ENCODE peak calls at places on chromosomes 13 and 19, in four cellular contexts. Q is cardiac muscle cell; B is CD8-positive, alpha-beta T cell; Z is tibial artery. N is an unnamed sample.

GRCh38 chr13:113652404-113653263 is 5.4 kb downstream of the ATP4B start:
- DNase-seq in Z (peak; percentile 11), Q (no peak), B (peak; percentile 4), N (no peak)

GRCh38 chr19:3360494-3361383 is 5.6 kb upstream of the NFIC start:
- DNase-seq in Z (peak; percentile 78), B (peak; percentile 72), Q (peak; percentile 56), N (no peak)

GRCh38 chr19:3094638-3095374 is 644 bp downstream of the GNA11 start:
- DNase-seq in Q (peak; percentile 49), Z (no peak), B (peak; percentile 43), N (no peak)

GRCh38 chr19:56864443-56865125 is 24.1 kb upstream of the PEG3 start:
- DNase-seq in B (no peak), Z (no peak), Q (no peak), N (no peak)

GRCh38 chr13:78802912-78803311 is 144.0 kb upstream of the OBI1 start:
- DNase-seq in Z (no peak), B (no peak), Q (no peak), N (no peak)

GRCh38 chr13:40341086-40341471 is 325.4 kb downstream of the FOXO1 start:
- DNase-seq in Q (no peak), B (no peak), Z (no peak), N (no peak)

GRCh38 chr19:15200575-15201364 is at the start of gene NOTCH3:
- DNase-seq in Z (no peak), B (no peak), Q (peak; percentile 83), N (no peak)

GRCh38 chr13:99220199-99220931 is 19.7 kb downstream of the UBAC2 start:
- DNase-seq in Q (no peak), B (no peak), Z (no peak), N (no peak)

GRCh38 chr19:12952488-12953455 is 4.3 kb downstream of the GADD45GIP1 start:
- DNase-seq in Z (no peak), Q (no peak), B (no peak), N (no peak)

GRCh38 chr13:57832187-57832586 is 200.6 kb downstream of the PCDH17 start:
- DNase-seq in Q (no peak), Z (no peak), B (no peak), N (no peak)

GRCh38 chr19:1183543-1184172 is 9.6 kb upstream of the SBNO2 start:
- DNase-seq in B (no peak), Q (no peak), Z (no peak), N (peak; percentile 91)

GRCh38 chr13:36533806-36534205 is 101.5 kb downstream of the CCNA1 start:
- DNase-seq in Q (no peak), Z (no peak), B (no peak), N (peak; percentile 35)

GRCh38 chr19:797528-798414 is 519 bp downstream of the PTBP1 start:
- DNase-seq in Z (peak; percentile 80), B (peak; percentile 84), Q (peak; percentile 90), N (peak; percentile 89)

GRCh38 chr19:10864538-10864899 is 6.8 kb upstream of the CARM1 start:
- DNase-seq in Q (peak; percentile 85), B (peak; percentile 82), Z (peak; percentile 83), N (peak; percentile 92)

GRCh38 chr19:41882568-41883462 is at the start of gene ARHGEF1:
- DNase-seq in B (peak; percentile 69), Z (peak; percentile 35), Q (peak; percentile 38), N (peak; percentile 65)

GRCh38 chr13:71621152-71622124 is 245.6 kb downstream of the DACH1 start:
- DNase-seq in B (no peak), Z (no peak), Q (peak; percentile 30), N (no peak)

GRCh38 chr13:21670883-21671792 is at the start of gene FGF9:
- DNase-seq in Z (peak; percentile 47), Q (peak; percentile 92), B (peak; percentile 77), N (peak; percentile 71)

GRCh38 chr13:100254002-100254401 is 165.1 kb downstream of the PCCA start:
- DNase-seq in Q (no peak), B (no peak), Z (no peak), N (no peak)

GRCh38 chr19:36051236-36051635 is 2.8 kb downstream of the THAP8 start:
- DNase-seq in B (no peak), Z (no peak), Q (peak; percentile 50), N (no peak)
- TF ChIP-seq CTCF in B (no peak), Z (no peak), Q (peak; percentile 31), N (no peak)

GRCh38 chr19:19487077-19488040 is 28.0 kb downstream of the TSSK6 start:
- DNase-seq in Z (no peak), Q (no peak), B (no peak), N (no peak)
- H3K27ac ChIP-seq in Z (peak overlapping the region; percentile 86), Q (peak overlapping the region; percentile 91), B (peak overlapping the region; percentile 76), N (peak overlapping the region; percentile 90)

DNA sequence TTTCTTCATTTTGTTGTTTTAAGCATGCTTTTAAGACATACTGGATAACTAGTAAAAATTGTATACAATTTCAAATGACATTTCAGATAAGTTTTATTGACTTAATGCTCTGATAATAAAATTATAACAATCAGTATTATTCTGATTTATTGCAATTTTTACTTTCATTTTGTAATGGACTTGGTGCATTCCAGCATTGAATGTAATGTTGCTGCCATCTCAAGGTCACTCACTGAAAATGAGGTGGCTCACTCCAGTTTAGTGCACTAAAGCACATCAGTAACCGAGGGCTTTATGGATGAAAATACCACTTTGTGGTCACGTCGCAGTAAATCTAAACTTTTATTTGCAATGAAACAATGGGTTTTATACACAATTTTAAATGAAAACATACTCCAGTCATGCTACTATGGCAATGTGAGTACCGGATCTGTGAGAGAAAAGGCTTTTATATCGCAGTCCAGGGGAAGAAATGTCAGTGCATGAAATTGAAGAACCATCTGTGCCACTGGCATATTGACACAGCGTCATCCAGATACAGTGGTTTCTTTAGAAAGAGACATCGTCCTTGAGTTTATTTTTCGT is 20.7 kb upstream of the ZNF507 start:
- DNase-seq in B (no peak), Z (no peak), Q (no peak), N (no peak)
- TF ChIP-seq CTCF in B (no peak), Z (no peak), Q (peak; percentile 31), N (peak; percentile 4)

GRCh38 chr19:8208119-8208709 is 956 bp upstream of the CERS4 start:
- DNase-seq in B (no peak), Q (no peak), Z (no peak), N (no peak)
- H3K27ac ChIP-seq in B (no peak overlapping the region), Q (no peak overlapping the region), Z (peak overlapping the region; percentile 32), N (peak overlapping the region; percentile 73)

GRCh38 chr19:17538684-17539287 is 16.7 kb upstream of the COLGALT1 start:
- DNase-seq in B (no peak), Q (no peak), Z (no peak), N (no peak)

GRCh38 chr19:17540174-17540573 is 15.3 kb upstream of the COLGALT1 start:
- DNase-seq in B (no peak), Z (no peak), Q (no peak), N (no peak)

GRCh38 chr19:17542042-17542441 is 13.4 kb upstream of the COLGALT1 start:
- DNase-seq in B (no peak), Q (no peak), Z (no peak), N (no peak)

GRCh38 chr19:17541184-17541759 is 14.2 kb upstream of the COLGALT1 start:
- DNase-seq in B (no peak), Q (no peak), Z (no peak), N (no peak)

DNA sequence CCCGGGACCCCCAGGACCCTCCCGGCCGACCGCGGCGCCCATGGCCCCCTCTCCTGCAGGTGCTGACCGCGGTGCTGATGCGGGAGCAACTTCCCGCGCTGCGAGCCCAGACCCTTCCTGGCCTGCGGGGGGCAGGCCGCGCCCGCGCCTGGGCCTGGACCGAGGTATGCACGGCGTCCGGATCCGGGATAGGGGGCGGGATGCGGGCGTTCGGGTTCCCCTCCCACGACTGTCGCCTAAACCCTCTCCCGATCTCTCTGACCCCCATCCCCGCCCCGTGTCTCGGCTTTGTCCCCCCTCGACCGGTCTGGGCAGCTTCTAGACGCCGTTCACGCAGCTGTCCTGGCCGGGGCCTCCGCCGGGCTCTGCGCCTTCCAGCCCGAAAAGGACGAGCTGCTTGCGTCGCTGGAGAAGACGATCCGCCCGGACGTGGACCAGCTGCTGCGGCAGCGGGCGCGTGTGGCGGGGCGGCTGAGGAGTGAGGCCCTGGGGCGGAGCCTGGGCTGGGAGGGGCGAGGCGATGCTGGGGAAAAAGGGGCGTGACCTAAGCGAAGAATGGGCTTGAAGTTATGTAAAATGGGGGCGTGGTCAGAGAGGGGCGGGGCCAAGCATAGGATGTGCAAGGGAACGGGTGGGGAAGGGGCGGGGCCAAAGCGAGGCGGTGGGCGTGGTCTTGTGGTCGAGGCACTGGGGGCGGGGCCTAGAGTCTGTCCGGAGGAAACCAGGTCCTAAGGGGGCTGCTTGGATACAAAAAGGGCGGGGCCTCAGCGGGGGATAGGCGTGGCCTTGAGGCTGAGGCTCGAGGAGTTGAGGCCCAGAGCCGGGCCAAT is 15.9 kb upstream of the COLGALT1 start:
- DNase-seq in Z (peak; percentile 94), Q (peak; percentile 87), B (peak; percentile 99), N (peak; percentile 98)
- TF ChIP-seq CTCF in Z (no peak), Q (peak; percentile 49), B (no peak), N (peak; percentile 72)

GRCh38 chr13:110536006-110536693 is 25.4 kb downstream of the RAB20 start:
- DNase-seq in B (no peak), Z (peak; percentile 66), Q (no peak), N (no peak)
- H3K27ac ChIP-seq in B (no peak overlapping the region), Z (peak overlapping the region; percentile 0), Q (no peak overlapping the region), N (no peak overlapping the region)

GRCh38 chr13:112104873-112105234 is 37.9 kb downstream of the SOX1 start:
- DNase-seq in Z (no peak), B (no peak), Q (no peak), N (no peak)

GRCh38 chr13:112103971-112104872 is 37.3 kb downstream of the SOX1 start:
- DNase-seq in Z (no peak), B (no peak), Q (peak; percentile 29), N (no peak)

GRCh38 chr13:112101360-112101930 is 34.5 kb downstream of the SOX1 start:
- DNase-seq in Q (no peak), Z (no peak), B (no peak), N (no peak)

GRCh38 chr13:112103260-112103843 is 36.4 kb downstream of the SOX1 start:
- DNase-seq in Q (no peak), Z (no peak), B (no peak), N (no peak)

GRCh38 chr13:112102243-112102642 is 35.3 kb downstream of the SOX1 start:
- DNase-seq in B (no peak), Z (no peak), Q (peak; percentile 57), N (peak; percentile 42)
- TF ChIP-seq CTCF in B (no peak), Z (no peak), Q (no peak), N (no peak)

GRCh38 chr13:112137144-112137543 is 70.2 kb downstream of the SOX1 start:
- DNase-seq in B (no peak), Q (no peak), Z (no peak), N (no peak)
- H3K27ac ChIP-seq in B (no peak overlapping the region), Q (no peak overlapping the region), Z (no peak overlapping the region), N (no peak overlapping the region)

DNA sequence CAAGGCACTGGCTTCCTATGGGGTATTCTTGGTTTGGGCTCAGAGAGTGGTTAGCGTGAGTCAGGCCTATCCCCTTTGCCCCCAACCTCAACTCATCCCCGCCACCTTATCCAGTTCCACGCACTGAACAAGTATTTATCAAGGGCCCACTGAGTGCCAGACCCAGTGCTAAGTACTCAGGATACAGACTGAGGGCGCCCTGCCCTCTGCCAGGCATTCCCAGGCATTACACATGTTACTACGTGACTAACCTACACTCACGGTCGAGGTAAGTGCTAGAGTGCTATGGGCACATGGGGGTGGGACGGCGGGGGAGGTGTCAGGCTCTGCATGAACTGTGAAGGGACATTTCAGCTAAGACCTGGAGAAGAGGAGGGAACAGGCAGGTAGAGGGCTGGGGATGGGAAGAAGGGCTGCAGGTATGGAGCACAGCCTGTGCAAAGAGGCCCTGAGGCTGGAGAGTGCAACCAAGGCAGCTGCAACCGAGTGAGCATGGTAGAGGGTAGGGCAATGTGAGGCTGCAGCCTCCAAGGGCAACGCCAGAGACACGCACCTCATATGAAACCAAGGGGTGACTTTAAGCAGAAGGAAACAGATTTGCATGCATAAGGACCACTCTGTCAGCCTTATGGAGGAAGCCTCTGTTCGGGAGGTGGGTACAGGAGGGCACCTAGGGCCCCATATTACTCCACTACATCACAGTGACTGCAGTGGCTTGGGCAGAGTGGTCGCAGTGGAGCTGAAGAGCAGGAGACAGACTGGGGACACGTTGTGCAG is 22.5 kb downstream of the DHRS12 start:
- DNase-seq in Z (no peak), B (no peak), Q (peak; percentile 58), N (peak; percentile 34)
- TF ChIP-seq CTCF in Z (no peak), B (no peak), Q (peak; percentile 41), N (no peak)